ENCODE peak calls at places on chromosomes 5 and 9, in ten cellular contexts. R is NB4, N is HFFc6, Q is left lung, Z is omental fat pad, T is hepatocyte, I is psoas muscle, M is kidney epithelial cell, J is endothelial cell of umbilical vein, D is A549. G is an unnamed sample.

GRCh38 chr9:137607141-137607857 is 1.8 kb downstream of the ARRDC1 start:
- DNase-seq in R (peak; percentile 75), N (peak; percentile 38), Q (peak; percentile 84), Z (no peak), T (peak; percentile 81), I (no peak), M (no peak), J (no peak), D (no peak), G (no peak)

GRCh38 chr5:179793470-179794139 is at the start of gene LTC4S:
- DNase-seq in R (peak; percentile 97), N (no peak), Q (peak; percentile 87), Z (no peak), T (no peak), I (peak; percentile 86), M (no peak), J (peak; percentile 52), D (no peak), G (peak; percentile 29)

GRCh38 chr5:11504794-11505193 is 399.5 kb downstream of the CTNND2 start:
- DNase-seq in R (peak; percentile 59), N (no peak), Q (no peak), Z (no peak), T (peak; percentile 41), I (no peak), M (no peak), J (no peak), D (no peak), G (no peak)

GRCh38 chr5:5667136-5667554 is 244.7 kb downstream of the ICE1 start:
- DNase-seq in R (no peak), N (no peak), Q (no peak), Z (no peak), T (no peak), I (no peak), M (no peak), J (no peak), D (no peak), G (no peak)

GRCh38 chr9:119556129-119556875 is 187.1 kb upstream of the BRINP1 start:
- DNase-seq in R (peak; percentile 58), N (peak; percentile 49), Q (peak; percentile 90), Z (peak; percentile 35), T (peak; percentile 87), I (peak; percentile 77), M (peak; percentile 4), J (peak; percentile 80), D (peak; percentile 31), G (peak; percentile 32)

GRCh38 chr9:123401879-123402513 is 46.0 kb downstream of the CRB2 start:
- DNase-seq in R (peak; percentile 52), N (peak; percentile 35), Q (peak; percentile 2), Z (no peak), T (peak; percentile 66), I (no peak), M (peak; percentile 14), J (peak; percentile 64), D (peak; percentile 90), G (no peak)

GRCh38 chr5:96597441-96598020 is 64.6 kb upstream of the CAST start:
- DNase-seq in R (no peak), N (peak; percentile 12), Q (no peak), Z (no peak), T (no peak), I (no peak), M (peak; percentile 31), J (peak; percentile 32), D (no peak), G (no peak)

GRCh38 chr9:131733601-131734061 is 6.2 kb downstream of the RAPGEF1 start:
- DNase-seq in R (peak; percentile 87), N (peak; percentile 96), Q (peak; percentile 80), Z (no peak), T (peak; percentile 79), I (peak; percentile 86), M (peak; percentile 99), J (peak; percentile 97), D (peak; percentile 86), G (no peak)

GRCh38 chr9:19379697-19380046 is 364 bp downstream of the RPS6 start:
- DNase-seq in R (no peak), N (no peak), Q (peak; percentile 83), Z (no peak), T (peak; percentile 44), I (peak; percentile 71), M (no peak), J (peak; percentile 69), D (no peak), G (no peak)

GRCh38 chr5:132225165-132226032 is 2.3 kb downstream of the P4HA2 start:
- DNase-seq in R (peak; percentile 17), N (peak; percentile 97), Q (no peak), Z (peak; percentile 70), T (peak; percentile 66), I (peak; percentile 85), M (no peak), J (no peak), D (no peak), G (no peak)

GRCh38 chr9:35397216-35397698 is 92.7 kb upstream of the RUSC2 start:
- DNase-seq in R (no peak), N (no peak), Q (no peak), Z (no peak), T (no peak), I (no peak), M (no peak), J (no peak), D (no peak), G (no peak)

GRCh38 chr9:4661165-4662095 is 664 bp upstream of the PLPP6 start:
- DNase-seq in R (peak; percentile 56), N (no peak), Q (no peak), Z (no peak), T (no peak), I (no peak), M (no peak), J (peak; percentile 2), D (no peak), G (no peak)

GRCh38 chr5:175700991-175701390 is 43.1 kb downstream of the HRH2 start:
- DNase-seq in R (peak; percentile 16), N (no peak), Q (no peak), Z (no peak), T (no peak), I (no peak), M (no peak), J (no peak), D (peak; percentile 40), G (no peak)
- TF ChIP-seq CTCF in R (peak; percentile 38), N (peak; percentile 61), Q (peak; percentile 14), Z (no peak), T (peak; percentile 13), I (peak; percentile 31), M (peak; percentile 16), J (peak; percentile 7), D (peak; percentile 37), G (no peak)

GRCh38 chr5:64207978-64208377 is 42.3 kb downstream of the RNF180 start:
- DNase-seq in R (peak; percentile 6), N (no peak), Q (no peak), Z (no peak), T (no peak), I (no peak), M (no peak), J (peak; percentile 40), D (no peak), G (no peak)

GRCh38 chr5:64210866-64211265 is 45.2 kb downstream of the RNF180 start:
- DNase-seq in R (no peak), N (peak; percentile 73), Q (no peak), Z (no peak), T (peak; percentile 14), I (no peak), M (peak; percentile 81), J (peak; percentile 83), D (no peak), G (no peak)

GRCh38 chr5:64201986-64202385 is 36.3 kb downstream of the RNF180 start:
- DNase-seq in R (no peak), N (no peak), Q (no peak), Z (no peak), T (no peak), I (no peak), M (no peak), J (no peak), D (no peak), G (no peak)

GRCh38 chr5:64209353-64209752 is 43.7 kb downstream of the RNF180 start:
- DNase-seq in R (no peak), N (no peak), Q (no peak), Z (no peak), T (no peak), I (no peak), M (no peak), J (no peak), D (no peak), G (no peak)

GRCh38 chr5:64206653-64207052 is 41.0 kb downstream of the RNF180 start:
- DNase-seq in R (no peak), N (no peak), Q (no peak), Z (no peak), T (no peak), I (no peak), M (no peak), J (no peak), D (no peak), G (no peak)
- TF ChIP-seq CTCF in R (no peak), N (no peak), Q (no peak), Z (no peak), T (no peak), I (no peak), M (no peak), J (no peak), D (no peak), G (no peak)

GRCh38 chr9:125604189-125604588 is 102.8 kb downstream of the MAPKAP1 start:
- DNase-seq in R (no peak), N (no peak), Q (no peak), Z (no peak), T (no peak), I (no peak), M (no peak), J (no peak), D (no peak), G (no peak)

GRCh38 chr9:125603478-125604021 is 103.5 kb downstream of the MAPKAP1 start:
- DNase-seq in R (no peak), N (no peak), Q (no peak), Z (no peak), T (no peak), I (no peak), M (no peak), J (no peak), D (no peak), G (no peak)

GRCh38 chr9:125600194-125600593 is 106.8 kb downstream of the MAPKAP1 start:
- DNase-seq in R (no peak), N (no peak), Q (no peak), Z (no peak), T (peak; percentile 57), I (no peak), M (no peak), J (no peak), D (no peak), G (no peak)

DNA sequence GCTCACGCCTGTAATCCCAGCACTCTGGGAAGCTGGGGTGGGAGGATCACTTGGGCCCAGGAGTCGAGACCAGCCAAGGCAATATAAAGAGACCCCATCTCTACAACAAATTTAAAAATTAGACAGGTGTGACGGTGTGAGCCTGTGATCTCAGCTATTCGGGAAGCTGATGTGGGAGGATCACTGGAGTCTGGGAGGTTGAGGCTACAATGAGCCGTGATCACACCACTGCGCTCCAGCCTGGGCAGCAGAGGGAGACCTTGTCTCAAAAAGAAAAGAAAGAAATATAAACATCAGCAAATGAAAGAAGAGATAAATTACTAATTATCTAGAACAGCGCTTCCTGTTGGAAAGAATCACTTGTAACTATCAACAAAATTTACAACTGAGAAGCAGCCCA is 105.0 kb downstream of the MAPKAP1 start:
- DNase-seq in R (no peak), N (no peak), Q (no peak), Z (no peak), T (no peak), I (no peak), M (no peak), J (no peak), D (no peak), G (no peak)
- TF ChIP-seq CTCF in R (no peak), N (no peak), Q (no peak), Z (no peak), T (peak; percentile 9), I (no peak), M (no peak), J (no peak), D (no peak), G (no peak)

GRCh38 chr9:98484218-98484617 is 224.5 kb downstream of the GABBR2 start:
- DNase-seq in R (no peak), N (peak; percentile 54), Q (no peak), Z (no peak), T (no peak), I (no peak), M (no peak), J (no peak), D (no peak), G (no peak)
- TF ChIP-seq CTCF in R (no peak), N (peak; percentile 44), Q (no peak), Z (no peak), T (no peak), I (no peak), M (no peak), J (no peak), D (no peak), G (no peak)